ENCODE peak calls at places on chromosomes 6 and 20, in four cellular contexts. I is OCI-LY7, F is mammary epithelial cell, R is gastrocnemius medialis. N is an unnamed sample. For H3K4me1, the result is how much of the 10 kb centered on the place peaks cover.

GRCh38 chr20:1577906-1578305 is 20.4 kb upstream of the SIRPD start:
- DNase-seq in F (no peak), R (no peak), I (no peak), N (no peak)

GRCh38 chr6:149919834-149920225 is 3.1 kb downstream of the RAET1G start:
- DNase-seq in I (no peak), R (no peak), F (no peak), N (peak)

GRCh38 chr6:150813993-150814359 is 51.5 kb upstream of the MTHFD1L start:
- DNase-seq in I (no peak), F (peak), R (no peak), N (no peak)

GRCh38 chr20:37914672-37915433 is 11.9 kb downstream of the VSTM2L start:
- DNase-seq in R (no peak), F (no peak), I (peak), N (no peak)

GRCh38 chr6:118220429-118221128 is 313.5 kb downstream of the SLC35F1 start:
- DNase-seq in I (no peak), R (no peak), F (no peak), N (no peak)

GRCh38 chr6:148972481-148972880 is 225.7 kb downstream of the UST start:
- DNase-seq in I (peak), F (peak), R (peak), N (peak)

GRCh38 chr20:64146936-64147451 is 17.3 kb upstream of the MYT1 start:
- DNase-seq in F (no peak), R (no peak), I (no peak), N (no peak)

GRCh38 chr20:55153321-55153720 is 677.9 kb downstream of the DOK5 start:
- DNase-seq in R (no peak), F (peak), I (no peak), N (no peak)

GRCh38 chr6:31834367-31834703 is 6.8 kb downstream of the HSPA1B start:
- DNase-seq in F (peak), I (peak), R (peak), N (peak)

GRCh38 chr6:142373268-142374089 is 71.7 kb downstream of the ADGRG6 start:
- DNase-seq in I (no peak), F (no peak), R (no peak), N (no peak)

GRCh38 chr20:45581702-45582101 is 2.6 kb upstream of the WFDC8 start:
- DNase-seq in F (no peak), I (no peak), R (no peak), N (no peak)

GRCh38 chr6:82555801-82556200 is 192.2 kb downstream of the TPBG start:
- DNase-seq in I (no peak), F (peak), R (no peak), N (no peak)

GRCh38 chr6:124795879-124796838 is 166.1 kb upstream of the RNF217 start:
- DNase-seq in R (no peak), I (peak), F (no peak), N (peak)

GRCh38 chr20:46646659-46647380 is 4.4 kb downstream of the SLC13A3 start:
- DNase-seq in I (no peak), R (no peak), F (no peak), N (no peak)

GRCh38 chr6:149846321-149846720 is 17.8 kb downstream of the LRP11 start:
- DNase-seq in R (peak), F (peak), I (no peak), N (peak)

GRCh38 chr6:73516712-73517489 is 3.9 kb downstream of the EEF1A1 start:
- DNase-seq in I (peak), F (no peak), R (no peak), N (no peak)

GRCh38 chr6:163529605-163530004 is 115.1 kb downstream of the QKI start:
- DNase-seq in I (no peak), R (no peak), F (peak), N (no peak)

GRCh38 chr6:37695273-37695672 is 2.4 kb downstream of the MDGA1 start:
- DNase-seq in R (no peak), I (no peak), F (no peak), N (no peak)

GRCh38 chr6:24899647-24900325 is 36.0 kb downstream of the RIPOR2 start:
- DNase-seq in I (no peak), F (no peak), R (no peak), N (no peak)

GRCh38 chr6:2710412-2710811 is 40.3 kb downstream of the MYLK4 start:
- DNase-seq in R (no peak), F (no peak), I (no peak), N (no peak)
- H3K4me3 ChIP-seq in R (no peak), F (no peak), I (no peak), N (no peak)

DNA sequence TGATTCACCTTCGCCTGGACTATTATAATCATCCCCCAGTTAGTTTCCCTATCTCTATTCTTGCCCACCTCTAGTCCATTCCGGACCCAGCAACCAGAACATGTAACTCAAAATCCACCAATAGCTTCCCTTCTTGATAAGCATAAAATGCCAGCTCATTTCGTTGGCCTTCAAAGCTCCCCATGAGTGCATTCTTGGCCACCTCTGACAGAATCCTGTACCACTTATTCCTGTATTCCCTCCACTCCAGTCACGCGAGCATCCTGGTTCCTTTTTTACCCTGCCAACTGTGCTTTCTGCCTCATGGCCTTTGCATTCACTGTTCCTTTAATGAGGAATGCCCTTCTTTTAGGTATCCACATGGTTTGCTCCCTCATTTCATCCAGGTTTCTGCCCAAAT is 36.7 kb downstream of the CYP24A1 start:
- DNase-seq in F (no peak), I (no peak), R (no peak), N (no peak)
- H3K4me1 ChIP-seq in F (half or more), I (under half), R (under half), N (under half)

GRCh38 chr20:50344232-50345071 is 153.8 kb downstream of the CEBPB start:
- DNase-seq in R (no peak), F (no peak), I (peak), N (no peak)
- TF ChIP-seq CTCF in R (no peak), F (peak), I (peak), N (no peak)

GRCh38 chr6:391559-392440 is at the start of gene IRF4:
- DNase-seq in F (no peak), I (peak), R (no peak), N (peak)
- H3K4me3 ChIP-seq in F (no peak), I (peak), R (peak), N (peak)

GRCh38 chr6:35036828-35037095 is 104.4 kb downstream of the TCP11 start:
- DNase-seq in R (no peak), I (no peak), F (no peak), N (no peak)
- H3K4me1 ChIP-seq in R (under half), I (under half), F (under half), N (under half)

GRCh38 chr6:9848094-9848493 is 566.8 kb downstream of the TFAP2A start:
- DNase-seq in I (no peak), R (no peak), F (peak), N (no peak)

GRCh38 chr6:9851006-9851405 is 563.9 kb downstream of the TFAP2A start:
- DNase-seq in R (no peak), I (no peak), F (no peak), N (no peak)

GRCh38 chr6:9851541-9852380 is 563.1 kb downstream of the TFAP2A start:
- DNase-seq in F (peak), R (no peak), I (no peak), N (no peak)
- TF ChIP-seq CTCF in F (peak), R (no peak), I (no peak), N (no peak)

DNA sequence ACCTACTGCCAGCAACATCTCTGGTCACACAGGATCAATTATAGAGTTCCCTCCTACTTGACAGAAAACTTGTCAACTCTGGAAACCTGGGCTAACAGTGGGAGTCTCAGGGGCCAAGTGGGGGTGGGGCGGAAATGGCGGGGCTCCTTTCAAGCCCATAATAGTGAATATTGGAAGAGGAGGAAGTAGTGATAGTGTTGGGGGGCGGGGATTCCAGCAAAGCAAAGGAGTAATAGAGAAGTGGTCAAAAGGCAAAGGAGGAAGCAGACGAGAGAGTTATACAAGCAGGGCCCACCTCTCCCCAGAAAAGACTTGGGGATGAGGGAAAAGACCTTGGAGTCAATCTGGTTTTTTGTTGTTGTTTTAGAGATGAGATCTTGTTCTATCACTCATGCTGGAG is 2.1 kb downstream of the DEF6 start:
- DNase-seq in F (no peak), R (no peak), I (peak), N (no peak)
- H3K4me3 ChIP-seq in F (no peak), R (no peak), I (peak), N (no peak)

GRCh38 chr6:52511572-52512151 is 65.2 kb downstream of the TRAM2 start:
- DNase-seq in F (peak), R (no peak), I (no peak), N (no peak)

GRCh38 chr6:52512199-52512598 is 64.7 kb downstream of the TRAM2 start:
- DNase-seq in F (peak), I (no peak), R (peak), N (peak)

GRCh38 chr6:52509281-52510212 is 67.3 kb downstream of the TRAM2 start:
- DNase-seq in R (no peak), I (no peak), F (peak), N (no peak)

GRCh38 chr6:52510213-52510562 is 66.7 kb downstream of the TRAM2 start:
- DNase-seq in R (no peak), F (no peak), I (no peak), N (no peak)

GRCh38 chr6:52511163-52511562 is 65.7 kb downstream of the TRAM2 start:
- DNase-seq in R (no peak), I (no peak), F (no peak), N (no peak)
- H3K4me1 ChIP-seq in R (under half), I (under half), F (half or more), N (under half)